ENCODE peak calls at places on chromosomes 16 and 17, in eight cellular contexts. O, P, I, D, Q, E, U and C are unnamed samples.

GRCh38 chr16:85055503-85056210 is 28.1 kb downstream of the KIAA0513 start:
- DNase-seq in O (peak; percentile 9), P (peak; percentile 89), I (peak; percentile 49), D (peak; percentile 85), Q (peak; percentile 62), E (peak; percentile 66), U (peak; percentile 25), C (peak; percentile 41)

GRCh38 chr17:47808830-47809480 is 12.6 kb downstream of the OSBPL7 start:
- DNase-seq in O (no peak), P (no peak), I (no peak), D (no peak), Q (no peak), E (no peak), U (no peak), C (no peak)

GRCh38 chr17:40418428-40418706 is 671 bp upstream of the TOP2A start:
- DNase-seq in O (no peak), P (no peak), I (no peak), D (no peak), Q (no peak), E (peak; percentile 25), U (no peak), C (no peak)

GRCh38 chr17:70357196-70357595 is 187.9 kb downstream of the KCNJ2 start:
- DNase-seq in O (no peak), P (no peak), I (no peak), D (no peak), Q (no peak), E (no peak), U (no peak), C (no peak)

GRCh38 chr17:1865252-1866037 is 35.6 kb downstream of the RPA1 start:
- DNase-seq in O (peak; percentile 38), P (peak; percentile 36), I (no peak), D (peak; percentile 53), Q (peak; percentile 16), E (peak; percentile 46), U (peak; percentile 35), C (peak; percentile 24)

GRCh38 chr17:47704781-47705180 is 10.8 kb downstream of the TBKBP1 start:
- DNase-seq in O (no peak), P (no peak), I (no peak), D (no peak), Q (no peak), E (no peak), U (no peak), C (no peak)

GRCh38 chr17:77281904-77282367 is 141.2 kb downstream of the SEC14L1 start:
- DNase-seq in O (no peak), P (no peak), I (no peak), D (no peak), Q (no peak), E (peak; percentile 9), U (no peak), C (no peak)

GRCh38 chr17:77332034-77332971 is 191.5 kb downstream of the SEC14L1 start:
- DNase-seq in O (no peak), P (peak; percentile 62), I (no peak), D (peak; percentile 76), Q (no peak), E (no peak), U (no peak), C (peak; percentile 55)

GRCh38 chr17:59527325-59527917 is 38.0 kb upstream of the DHX40 start:
- DNase-seq in O (no peak), P (no peak), I (no peak), D (no peak), Q (no peak), E (no peak), U (no peak), C (no peak)

GRCh38 chr16:31875112-31875803 is 1.7 kb downstream of the ZNF267 start:
- DNase-seq in O (no peak), P (no peak), I (no peak), D (no peak), Q (peak; percentile 32), E (no peak), U (peak; percentile 70), C (no peak)

GRCh38 chr17:76447931-76448652 is 4.9 kb downstream of the UBE2O start:
- DNase-seq in O (no peak), P (no peak), I (no peak), D (no peak), Q (peak; percentile 38), E (peak; percentile 35), U (peak; percentile 42), C (no peak)

GRCh38 chr16:19348578-19349315 is 63.2 kb downstream of the CLEC19A start:
- DNase-seq in O (no peak), P (no peak), I (no peak), D (no peak), Q (no peak), E (no peak), U (no peak), C (no peak)

GRCh38 chr16:84922351-84923135 is 88.8 kb downstream of the ZDHHC7 start:
- DNase-seq in O (no peak), P (no peak), I (peak; percentile 58), D (no peak), Q (peak; percentile 12), E (no peak), U (no peak), C (no peak)

GRCh38 chr16:79932564-79932963 is 332.0 kb upstream of the MAF start:
- DNase-seq in O (no peak), P (no peak), I (no peak), D (no peak), Q (peak; percentile 49), E (no peak), U (peak; percentile 58), C (no peak)

GRCh38 chr16:68997564-68997963 is 107.9 kb upstream of the HAS3 start:
- DNase-seq in O (no peak), P (no peak), I (no peak), D (no peak), Q (no peak), E (no peak), U (no peak), C (no peak)